ENCODE peak calls at places on chromosome 1, in eight cellular contexts. Y is cardiac muscle cell, U is Panc1, F is stomach, X is IMR-90, A is spleen, N is PC-9, J is lower lobe of right lung. B is an unnamed sample.

GRCh38 chr1:248691567-248692155 is 10.9 kb downstream of the OR14I1 start:
- DNase-seq in A (no peak), Y (no peak), N (no peak), F (no peak), J (no peak), X (no peak), U (no peak), B (no peak)

GRCh38 chr1:115220340-115221030 is 117.6 kb downstream of the NGF start:
- DNase-seq in N (no peak), A (no peak), J (no peak), Y (peak; percentile 50), U (no peak), X (no peak), F (no peak), B (no peak)

GRCh38 chr1:87794788-87795614 is 466.3 kb downstream of the LMO4 start:
- DNase-seq in Y (peak; percentile 67), X (peak; percentile 87), N (peak; percentile 54), U (no peak), F (no peak), A (no peak), J (no peak), B (no peak)

GRCh38 chr1:16146888-16147614 is 8.8 kb downstream of the EPHA2 start:
- DNase-seq in Y (peak; percentile 74), J (no peak), A (no peak), U (no peak), N (peak; percentile 52), X (peak; percentile 65), F (no peak), B (no peak)

GRCh38 chr1:201332616-201333335 is 44.7 kb downstream of the TNNT2 start:
- DNase-seq in F (no peak), N (no peak), X (no peak), Y (no peak), A (peak; percentile 53), J (peak; percentile 37), U (no peak), B (no peak)

GRCh38 chr1:30402031-30402430 is 321.4 kb downstream of the MATN1 start:
- DNase-seq in A (peak; percentile 49), U (no peak), Y (no peak), X (no peak), N (no peak), F (no peak), J (no peak), B (peak; percentile 7)

GRCh38 chr1:74748962-74749361 is 16.0 kb downstream of the TYW3 start:
- DNase-seq in F (no peak), X (no peak), U (no peak), Y (no peak), J (no peak), A (no peak), N (no peak), B (no peak)

GRCh38 chr1:228084325-228084724 is 1.8 kb downstream of the ARF1 start:
- DNase-seq in F (no peak), X (peak; percentile 84), Y (peak; percentile 77), U (no peak), N (no peak), A (no peak), J (peak; percentile 20), B (no peak)

GRCh38 chr1:37811027-37811655 is 3.1 kb upstream of the YRDC start:
- DNase-seq in F (peak; percentile 67), N (peak; percentile 72), U (peak; percentile 73), X (peak; percentile 76), A (peak; percentile 90), J (peak; percentile 80), Y (peak; percentile 91), B (peak; percentile 87)

GRCh38 chr1:54331091-54331772 is 75.0 kb downstream of the SSBP3 start:
- DNase-seq in Y (no peak), U (no peak), J (no peak), F (no peak), X (peak; percentile 71), N (no peak), A (no peak), B (no peak)

GRCh38 chr1:17763995-17764394 is 8.9 kb downstream of the ACTL8 start:
- DNase-seq in U (no peak), N (no peak), A (peak; percentile 42), J (no peak), F (no peak), X (no peak), Y (no peak), B (no peak)

GRCh38 chr1:2784854-2785630 is 16.5 kb downstream of the TTC34 start:
- DNase-seq in N (no peak), A (peak; percentile 47), X (no peak), U (no peak), F (no peak), Y (no peak), J (no peak), B (peak; percentile 27)

GRCh38 chr1:92822907-92823306 is 8.9 kb upstream of the RPL5 start:
- DNase-seq in Y (peak; percentile 73), U (no peak), J (no peak), A (no peak), F (no peak), N (peak; percentile 83), X (peak; percentile 86), B (no peak)

GRCh38 chr1:156488566-156489165 is 11.9 kb downstream of the MEF2D start:
- DNase-seq in A (no peak), Y (no peak), X (no peak), N (peak; percentile 58), F (no peak), U (no peak), J (no peak), B (no peak)

GRCh38 chr1:28456078-28456477 is 49.8 kb upstream of the RCC1 start:
- DNase-seq in J (no peak), A (no peak), Y (peak; percentile 84), F (no peak), N (no peak), X (peak; percentile 83), U (no peak), B (no peak)

GRCh38 chr1:66550243-66550642 is 16.3 kb downstream of the SGIP1 start:
- DNase-seq in J (no peak), X (no peak), N (no peak), U (no peak), F (no peak), Y (no peak), A (no peak), B (no peak)

GRCh38 chr1:150161747-150162581 is 12.2 kb downstream of the PLEKHO1 start:
- DNase-seq in J (no peak), A (no peak), F (no peak), N (no peak), X (peak; percentile 49), Y (peak; percentile 48), U (no peak), B (no peak)
- TF ChIP-seq CTCF in J (no peak), A (no peak), F (no peak), N (no peak), X (peak; percentile 1), Y (no peak), U (no peak), B (no peak)

GRCh38 chr1:19618428-19618827 is 25.7 kb upstream of the NBL1 start:
- DNase-seq in A (no peak), F (no peak), Y (no peak), N (no peak), X (no peak), U (no peak), J (no peak), B (no peak)

GRCh38 chr1:19613075-19613748 is 30.9 kb upstream of the NBL1 start:
- DNase-seq in U (no peak), N (no peak), Y (no peak), J (no peak), X (no peak), F (peak; percentile 40), A (no peak), B (no peak)

GRCh38 chr1:19616489-19616888 is 27.6 kb upstream of the NBL1 start:
- DNase-seq in N (no peak), J (no peak), Y (no peak), F (no peak), U (no peak), X (peak; percentile 69), A (no peak), B (no peak)

GRCh38 chr1:19612516-19612915 is 31.6 kb upstream of the NBL1 start:
- DNase-seq in X (no peak), Y (no peak), N (no peak), U (no peak), A (no peak), F (no peak), J (no peak), B (no peak)

DNA sequence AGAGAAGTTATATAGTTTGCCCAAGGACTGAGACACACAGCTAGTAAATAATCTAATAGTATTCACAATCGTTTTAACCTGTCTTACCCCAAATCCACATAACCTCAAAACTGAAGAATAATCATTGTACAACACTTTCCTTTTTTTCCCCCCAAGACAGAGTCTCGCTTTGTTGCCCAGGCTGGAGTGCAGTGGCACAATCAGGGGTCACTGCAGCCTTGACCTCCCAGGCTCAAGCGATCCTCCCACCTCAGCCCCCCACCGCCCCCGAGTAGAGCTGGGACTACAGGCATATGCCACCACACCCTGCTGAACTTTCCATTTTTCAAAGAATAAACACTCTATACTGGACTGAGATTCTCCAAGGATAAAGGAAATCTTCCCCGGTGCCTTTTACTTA is 28.7 kb upstream of the NBL1 start:
- DNase-seq in Y (no peak), A (no peak), J (no peak), U (no peak), X (no peak), F (no peak), N (no peak), B (no peak)
- H3K27ac ChIP-seq in Y (no peak overlapping the region), A (no peak overlapping the region), J (no peak overlapping the region), U (no peak overlapping the region), X (no peak overlapping the region), F (no peak overlapping the region), N (no peak overlapping the region), B (no peak overlapping the region)

DNA sequence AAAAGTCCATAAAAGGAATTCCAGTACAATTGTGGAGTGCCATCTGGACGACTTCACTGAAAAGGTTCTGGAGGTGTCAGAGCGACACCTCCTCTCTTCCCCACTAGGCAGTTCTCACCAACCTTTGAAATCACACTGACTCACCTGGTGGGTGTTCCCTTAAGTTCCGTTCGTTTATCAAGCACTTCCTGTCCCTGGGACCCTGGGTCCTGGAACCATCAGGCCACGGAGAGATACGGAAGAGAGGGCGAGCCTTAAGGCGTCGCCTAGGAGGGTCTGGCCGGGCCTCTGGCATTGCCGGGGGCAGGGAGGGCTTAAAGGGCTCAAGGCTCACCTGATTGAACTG is 318 bp downstream of the SPAG17 start:
- DNase-seq in Y (no peak), A (no peak), X (no peak), F (no peak), N (no peak), J (no peak), U (no peak), B (no peak)
- H3K4me3 ChIP-seq in Y (peak overlapping the region; percentile 40), A (peak overlapping the region; percentile 58), X (peak overlapping the region; percentile 52), F (peak overlapping the region; percentile 48), N (no peak overlapping the region), J (peak overlapping the region; percentile 33), U (peak overlapping the region; percentile 37), B (peak overlapping the region; percentile 13)

DNA sequence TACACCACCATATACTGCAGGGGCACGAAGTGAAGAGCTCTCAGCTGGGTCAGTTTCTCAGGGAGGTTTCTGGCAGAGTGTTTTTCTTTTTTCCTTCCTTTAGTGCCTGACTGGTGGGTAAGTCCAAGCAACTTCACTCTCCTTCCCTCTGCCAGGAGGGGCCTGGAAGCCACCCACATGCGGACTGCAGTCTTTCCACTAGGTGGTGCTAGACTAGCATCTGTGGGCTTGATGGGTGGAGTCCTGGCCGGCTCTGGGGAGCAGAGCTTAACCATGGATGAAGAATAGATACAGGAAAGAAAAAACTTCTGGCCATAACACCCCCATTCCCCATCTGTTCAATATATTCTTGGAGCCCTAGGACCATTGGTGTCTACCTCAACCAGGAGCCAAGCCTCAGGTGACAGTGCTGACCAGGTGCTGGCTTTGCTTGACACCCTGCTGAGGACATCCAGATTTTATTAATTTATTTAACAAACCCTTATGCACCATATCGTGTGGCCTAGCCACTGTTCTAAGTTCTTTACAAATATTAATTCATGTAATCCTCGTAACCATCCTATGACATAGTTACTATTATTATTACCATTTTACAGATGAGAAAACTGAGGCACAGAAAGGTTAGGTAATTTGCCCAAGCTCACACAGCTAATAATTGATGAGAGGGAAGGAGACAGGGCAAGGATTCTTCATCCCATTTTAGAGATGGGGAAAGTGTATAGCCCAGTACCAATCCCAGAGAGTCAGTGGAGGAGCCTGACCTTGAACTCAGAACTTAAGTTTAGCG is 126.7 kb upstream of the CSF3R start:
- DNase-seq in Y (peak; percentile 68), U (peak; percentile 25), A (no peak), X (peak; percentile 29), J (no peak), N (peak; percentile 56), F (peak; percentile 55), B (no peak)
- TF ChIP-seq CTCF in Y (peak; percentile 77), U (peak; percentile 88), A (peak; percentile 20), X (peak; percentile 52), J (peak; percentile 62), N (peak; percentile 80), F (peak; percentile 50), B (peak; percentile 57)